ENCODE peak calls at places on chromosomes 12 and 14, in eight cellular contexts. R is BJ, C is psoas muscle, A is stomach, D is tibial artery, Z is cardiac fibroblast, X is fibroblast of lung, M is OCI-LY7. L is an unnamed sample.

GRCh38 chr12:55743131-55743921 is 404 bp downstream of the GDF11 start:
- DNase-seq in R (no peak), C (peak), A (peak), D (no peak), Z (peak), X (peak), M (peak), L (peak)

GRCh38 chr14:104513641-104514046 is 65.9 kb upstream of the C14orf180 start:
- DNase-seq in R (no peak), C (no peak), A (peak), D (no peak), Z (no peak), X (no peak), M (no peak), L (no peak)

GRCh38 chr12:971991-972390 is 19.0 kb upstream of the ERC1 start:
- DNase-seq in R (no peak), C (no peak), A (no peak), D (no peak), Z (no peak), X (no peak), M (no peak), L (no peak)

GRCh38 chr14:68977741-68978549 is 1.2 kb downstream of the ACTN1 start:
- DNase-seq in R (no peak), C (peak), A (peak), D (peak), Z (peak), X (peak), M (no peak), L (peak)

GRCh38 chr14:69005432-69006148 is 26.5 kb upstream of the ACTN1 start:
- DNase-seq in R (peak), C (peak), A (peak), D (peak), Z (peak), X (peak), M (no peak), L (peak)

GRCh38 chr12:75714462-75715322 is 203.3 kb upstream of the KRR1 start:
- DNase-seq in R (no peak), C (no peak), A (no peak), D (no peak), Z (no peak), X (peak), M (no peak), L (no peak)

GRCh38 chr14:36513012-36513420 is 7.0 kb downstream of the NKX2-1 start:
- DNase-seq in R (no peak), C (no peak), A (no peak), D (no peak), Z (no peak), X (no peak), M (no peak), L (peak)

GRCh38 chr12:20438307-20438779 is 70.0 kb downstream of the PDE3A start:
- DNase-seq in R (no peak), C (no peak), A (no peak), D (no peak), Z (peak), X (peak), M (no peak), L (no peak)

GRCh38 chr14:61754627-61755381 is 7.4 kb upstream of the SNAPC1 start:
- DNase-seq in R (no peak), C (no peak), A (no peak), D (no peak), Z (peak), X (peak), M (no peak), L (no peak)

GRCh38 chr12:49673446-49674317 is 33.5 kb downstream of the FMNL3 start:
- DNase-seq in R (peak), C (peak), A (peak), D (peak), Z (peak), X (peak), M (no peak), L (peak)

GRCh38 chr14:70982204-70982603 is 74.9 kb downstream of the PCNX1 start:
- DNase-seq in R (no peak), C (no peak), A (no peak), D (no peak), Z (no peak), X (no peak), M (no peak), L (no peak)

GRCh38 chr12:110458756-110459155 is 8.6 kb upstream of the ARPC3 start:
- DNase-seq in R (no peak), C (no peak), A (no peak), D (no peak), Z (no peak), X (no peak), M (no peak), L (no peak)

GRCh38 chr12:95116773-95117172 is 43.4 kb upstream of the NR2C1 start:
- DNase-seq in R (no peak), C (no peak), A (no peak), D (no peak), Z (no peak), X (no peak), M (no peak), L (no peak)

DNA sequence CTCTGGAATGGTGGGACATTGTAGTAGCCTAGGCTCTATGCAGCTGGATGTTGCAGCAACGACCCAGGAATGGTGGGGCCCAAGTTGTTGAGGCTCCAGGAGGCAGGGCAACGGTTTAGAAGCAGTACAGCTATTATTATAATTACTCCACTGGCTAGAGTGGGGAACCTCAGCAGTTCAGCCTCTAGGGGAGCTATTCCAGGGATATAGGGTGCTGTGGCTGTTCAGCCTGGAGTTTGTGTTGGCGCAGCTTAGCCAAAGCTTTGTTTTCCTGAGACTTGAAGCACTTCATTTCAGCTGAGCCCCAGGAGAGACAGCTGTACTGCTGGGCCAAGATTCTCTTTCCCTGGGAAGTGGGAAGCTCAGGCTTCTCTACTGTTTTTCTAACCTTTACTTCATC is 1023.0 kb upstream of the ATXN7L3B start:
- DNase-seq in R (no peak), C (no peak), A (no peak), D (no peak), Z (no peak), X (no peak), M (no peak), L (no peak)
- TF ChIP-seq CTCF in R (no peak), C (no peak), A (no peak), D (no peak), Z (no peak), X (no peak), M (peak), L (no peak)

GRCh38 chr14:101731187-101732080 is 30.1 kb upstream of the PPP2R5C start:
- DNase-seq in R (no peak), C (no peak), A (peak), D (peak), Z (peak), X (peak), M (peak), L (peak)
- H3K4me3 ChIP-seq in R (no peak), C (no peak), A (no peak), D (no peak), Z (no peak), X (no peak), M (no peak), L (no peak)

GRCh38 chr14:63443361-63443760 is 99.8 kb downstream of the PPP2R5E start:
- DNase-seq in R (no peak), C (no peak), A (no peak), D (no peak), Z (no peak), X (no peak), M (no peak), L (no peak)

GRCh38 chr14:63435838-63436237 is 107.3 kb downstream of the PPP2R5E start:
- DNase-seq in R (peak), C (peak), A (peak), D (peak), Z (peak), X (peak), M (peak), L (peak)

GRCh38 chr14:63435204-63435603 is 108.0 kb downstream of the PPP2R5E start:
- DNase-seq in R (no peak), C (no peak), A (no peak), D (no peak), Z (no peak), X (no peak), M (peak), L (no peak)

GRCh38 chr14:63436286-63437098 is 106.7 kb downstream of the PPP2R5E start:
- DNase-seq in R (no peak), C (no peak), A (no peak), D (no peak), Z (no peak), X (no peak), M (no peak), L (no peak)

DNA sequence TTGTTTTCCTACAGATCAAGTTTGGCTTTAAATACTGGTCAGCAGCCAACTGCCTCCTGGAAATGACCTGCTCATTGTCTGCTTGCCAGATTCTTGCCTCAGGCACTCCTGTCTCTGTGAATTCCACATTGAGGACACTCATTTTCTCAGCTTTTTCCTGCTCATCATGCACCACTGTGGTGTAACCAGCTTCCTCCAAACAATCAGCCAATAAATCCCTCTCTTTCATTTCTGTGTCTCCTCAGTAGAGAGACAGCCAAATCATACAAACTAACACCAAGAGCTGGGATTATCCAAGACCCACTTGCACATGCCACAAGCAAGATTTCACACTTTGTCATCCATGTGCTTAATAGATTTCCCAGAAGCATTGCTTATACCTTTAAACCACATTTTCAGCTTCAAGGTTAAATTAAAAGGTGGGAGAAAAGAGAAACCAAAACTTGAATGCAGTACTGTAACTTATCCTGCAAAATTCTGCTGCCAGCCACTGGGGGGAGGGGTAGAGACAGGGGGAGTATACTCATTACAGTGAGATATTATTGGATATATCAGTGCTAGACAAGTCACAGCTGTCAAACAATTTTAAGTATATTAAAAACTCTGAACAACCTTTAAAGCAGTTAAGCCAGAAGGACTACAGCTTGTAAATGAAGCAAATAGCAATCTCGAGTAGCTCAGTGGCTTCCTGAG is 105.0 kb downstream of the PPP2R5E start:
- DNase-seq in R (peak), C (peak), A (peak), D (peak), Z (peak), X (peak), M (peak), L (peak)
- TF ChIP-seq CTCF in R (peak), C (no peak), A (no peak), D (no peak), Z (peak), X (peak), M (peak), L (no peak)

GRCh38 chr12:57738661-57739237 is at the start of gene AGAP2:
- DNase-seq in R (no peak), C (no peak), A (no peak), D (no peak), Z (no peak), X (peak), M (no peak), L (no peak)

GRCh38 chr12:57739387-57739786 is 845 bp upstream of the AGAP2 start:
- DNase-seq in R (no peak), C (no peak), A (no peak), D (no peak), Z (no peak), X (no peak), M (no peak), L (no peak)

GRCh38 chr12:57739914-57740538 is 1.5 kb upstream of the AGAP2 start:
- DNase-seq in R (no peak), C (no peak), A (no peak), D (no peak), Z (no peak), X (no peak), M (no peak), L (no peak)

GRCh38 chr12:57741413-57741789 is 2.9 kb upstream of the AGAP2 start:
- DNase-seq in R (no peak), C (no peak), A (no peak), D (no peak), Z (no peak), X (no peak), M (no peak), L (no peak)

GRCh38 chr12:57740656-57741412 is 2.3 kb upstream of the AGAP2 start:
- DNase-seq in R (no peak), C (no peak), A (no peak), D (no peak), Z (no peak), X (no peak), M (peak), L (peak)
- H3K4me3 ChIP-seq in R (no peak), C (no peak), A (peak), D (no peak), Z (no peak), X (no peak), M (peak), L (no peak)

DNA sequence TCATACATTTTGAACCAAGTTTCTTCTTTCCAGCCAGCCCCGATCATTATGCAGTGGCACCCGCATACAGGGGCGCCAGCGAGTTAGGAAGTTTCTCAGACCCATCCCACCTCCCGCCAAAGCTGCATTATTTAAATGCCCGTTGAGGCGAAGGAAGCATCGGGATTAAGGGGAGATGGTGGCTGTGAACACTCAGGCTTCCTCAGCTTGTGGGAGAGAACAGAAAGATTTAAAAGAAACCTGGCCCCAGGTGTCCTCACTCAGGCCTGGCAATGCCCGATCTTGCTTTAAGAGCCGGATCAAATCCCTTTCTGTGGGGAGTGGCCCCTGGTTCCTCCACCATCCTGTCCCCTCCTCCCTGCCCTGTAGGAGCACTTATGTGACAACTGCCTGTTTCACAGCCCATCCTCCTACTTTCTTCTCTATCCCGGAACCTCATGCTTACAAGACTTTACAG is 1108.7 kb downstream of the BCL11B start:
- DNase-seq in R (no peak), C (no peak), A (no peak), D (no peak), Z (no peak), X (no peak), M (no peak), L (no peak)
- TF ChIP-seq CTCF in R (no peak), C (no peak), A (no peak), D (no peak), Z (no peak), X (no peak), M (no peak), L (no peak)

GRCh38 chr14:106277503-106277902 is 751.1 kb downstream of the TMEM121 start:
- DNase-seq in R (no peak), C (no peak), A (peak), D (no peak), Z (no peak), X (no peak), M (peak), L (no peak)

DNA sequence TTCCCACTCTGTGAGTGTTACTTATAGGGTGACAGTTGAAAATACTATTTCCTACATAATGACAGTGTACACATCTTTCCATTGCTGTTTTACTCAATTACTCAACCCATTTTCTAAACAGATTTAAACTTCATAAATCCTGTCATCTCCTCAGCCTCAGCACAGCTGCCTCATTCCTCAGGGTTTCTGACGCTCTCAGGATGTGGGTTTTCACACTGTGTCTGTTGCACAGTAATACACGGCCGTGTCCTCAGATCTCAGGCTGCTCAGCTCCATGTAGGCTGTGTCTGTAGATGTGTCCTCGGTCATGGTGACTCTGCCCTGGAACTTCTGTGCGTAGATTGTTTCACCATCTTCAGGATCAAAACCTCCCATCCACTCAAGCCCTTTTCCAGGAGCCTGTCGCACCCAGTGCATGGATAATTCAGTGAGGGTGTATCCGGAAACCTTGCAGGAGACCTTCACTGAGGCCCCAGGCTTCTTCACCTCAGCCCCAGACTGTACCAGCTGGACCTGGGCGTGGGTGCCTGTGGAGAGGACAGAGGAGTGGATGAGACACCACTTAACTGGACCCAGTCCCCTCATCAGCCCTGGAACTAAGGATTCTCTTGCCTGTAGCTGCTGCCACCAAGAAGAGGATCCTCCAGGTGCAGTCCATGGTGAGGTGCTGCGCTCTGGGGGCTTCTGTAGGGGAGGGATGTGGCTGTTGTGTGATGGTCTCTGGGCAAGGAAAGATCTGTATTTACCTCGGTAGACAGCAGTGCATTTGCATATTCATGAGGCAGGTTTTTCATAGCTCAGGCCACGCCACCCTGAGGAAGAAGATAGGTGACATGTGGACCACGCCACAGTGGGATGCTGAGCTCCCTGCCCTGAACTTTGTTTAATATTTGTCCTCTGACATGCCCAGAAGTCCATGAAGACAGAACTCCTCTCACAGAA is 750.2 kb downstream of the TMEM121 start:
- DNase-seq in R (no peak), C (no peak), A (no peak), D (no peak), Z (no peak), X (no peak), M (no peak), L (no peak)
- H3K4me3 ChIP-seq in R (no peak), C (no peak), A (no peak), D (no peak), Z (no peak), X (no peak), M (no peak), L (no peak)

GRCh38 chr12:131189781-131190180 is 236.1 kb downstream of the ADGRD1 start:
- DNase-seq in R (no peak), C (no peak), A (no peak), D (no peak), Z (no peak), X (no peak), M (no peak), L (peak)
- TF ChIP-seq CTCF in R (no peak), C (no peak), A (no peak), D (no peak), Z (no peak), X (no peak), M (no peak), L (no peak)